ENCODE peak calls at places on chromosome 11, in six cellular contexts. P is T-cell, F is transverse colon, A is NCI-H2081 treated with DMSO at 0.1 percent for 48 hours, V is ovary, U is pancreas. C is an unnamed sample.

GRCh38 chr11:110425751-110426545 is 3.8 kb upstream of the FDX1 start:
- DNase-seq in U (no peak), P (no peak), A (no peak), F (no peak), V (no peak), C (peak)

GRCh38 chr11:36455658-36456111 is 54.4 kb downstream of the TRAF6 start:
- DNase-seq in P (no peak), U (peak), A (no peak), F (peak), V (peak), C (peak)

GRCh38 chr11:57798905-57799559 is 37.4 kb downstream of the CTNND1 start:
- DNase-seq in F (peak), A (no peak), U (peak), V (no peak), P (no peak), C (peak)

GRCh38 chr11:59173964-59174663 is 2.2 kb downstream of the DTX4 start:
- DNase-seq in P (no peak), F (peak), A (no peak), U (peak), V (peak), C (peak)

GRCh38 chr11:10478066-10478465 is 23.0 kb downstream of the AMPD3 start:
- DNase-seq in V (no peak), P (no peak), A (no peak), F (no peak), U (no peak), C (peak)

GRCh38 chr11:34840736-34841386 is 75.3 kb downstream of the APIP start:
- DNase-seq in U (peak), F (peak), V (no peak), P (peak), A (no peak), C (peak)

GRCh38 chr11:124863137-124863825 is 2.0 kb upstream of the ROBO3 start:
- DNase-seq in P (no peak), U (no peak), A (no peak), F (no peak), V (peak), C (peak)

GRCh38 chr11:105130189-105130813 is 9.3 kb downstream of the CARD18 start:
- DNase-seq in P (no peak), V (no peak), F (no peak), U (no peak), A (no peak), C (no peak)

GRCh38 chr11:93817426-93818348 is 32.7 kb downstream of the VSTM5 start:
- DNase-seq in U (no peak), V (no peak), A (no peak), P (no peak), F (no peak), C (peak)

GRCh38 chr11:9047986-9048522 is 43.3 kb downstream of the SCUBE2 start:
- DNase-seq in V (no peak), F (no peak), A (no peak), P (no peak), U (no peak), C (no peak)

GRCh38 chr11:59135648-59136461 is 6.8 kb upstream of the FAM111A start:
- DNase-seq in U (peak), P (peak), V (peak), F (peak), A (peak), C (peak)

GRCh38 chr11:111911563-111912401 is at the start of gene CRYAB:
- DNase-seq in P (no peak), V (peak), F (peak), U (peak), A (no peak), C (peak)

GRCh38 chr11:331332-332060 is 10.8 kb upstream of the IFITM3 start:
- DNase-seq in V (peak), P (no peak), A (no peak), F (no peak), U (no peak), C (no peak)

GRCh38 chr11:112219476-112220232 is 6.6 kb upstream of the PTS start:
- DNase-seq in F (peak), U (peak), V (peak), P (peak), A (peak), C (peak)

GRCh38 chr11:12496181-12497025 is 119.0 kb downstream of the PARVA start:
- DNase-seq in U (no peak), P (no peak), A (no peak), F (no peak), V (no peak), C (peak)

GRCh38 chr11:67024410-67024809 is 1.5 kb downstream of the SYT12 start:
- DNase-seq in U (no peak), P (peak), F (no peak), A (no peak), V (no peak), C (no peak)

GRCh38 chr11:35619754-35620640 is 1.7 kb downstream of the FJX1 start:
- DNase-seq in F (peak), A (no peak), P (no peak), V (peak), U (no peak), C (peak)

GRCh38 chr11:112334381-112334780 is 73.7 kb upstream of the PLET1 start:
- DNase-seq in P (no peak), A (no peak), F (no peak), V (no peak), U (no peak), C (no peak)

GRCh38 chr11:68584097-68584496 is 100.2 kb upstream of the GAL start:
- DNase-seq in A (no peak), U (no peak), F (peak), V (peak), P (peak), C (peak)

GRCh38 chr11:128692750-128693578 is 908 bp upstream of the FLI1 start:
- DNase-seq in A (no peak), P (no peak), U (no peak), F (peak), V (no peak), C (no peak)

GRCh38 chr11:9073826-9074225 is 17.6 kb downstream of the SCUBE2 start:
- DNase-seq in A (no peak), P (no peak), V (no peak), F (no peak), U (no peak), C (no peak)

GRCh38 chr11:119188887-119189286 is 3.6 kb downstream of the NHERF4 start:
- DNase-seq in V (no peak), F (no peak), A (no peak), U (no peak), P (no peak), C (no peak)

GRCh38 chr11:108732395-108732794 is 67.5 kb downstream of the DDX10 start:
- DNase-seq in P (no peak), F (no peak), V (no peak), A (peak), U (peak), C (no peak)

GRCh38 chr11:128148208-128148607 is 439.1 kb downstream of the ETS1 start:
- DNase-seq in A (no peak), V (no peak), F (no peak), U (no peak), P (no peak), C (no peak)

GRCh38 chr11:69922015-69922595 is 102.9 kb upstream of the FGF3 start:
- DNase-seq in P (no peak), F (no peak), A (no peak), U (no peak), V (no peak), C (no peak)

GRCh38 chr11:115961168-115962003 is 457.2 kb upstream of the CADM1 start:
- DNase-seq in V (no peak), F (no peak), A (peak), P (no peak), U (no peak), C (peak)

GRCh38 chr11:47378011-47378835 is at the start of gene SPI1:
- DNase-seq in U (no peak), P (peak), F (peak), A (no peak), V (no peak), C (no peak)

GRCh38 chr11:70644343-70645060 is 246.2 kb downstream of the CTTN start:
- DNase-seq in V (no peak), F (no peak), A (no peak), U (no peak), P (no peak), C (no peak)

GRCh38 chr11:47523491-47524199 is 29.3 kb downstream of the CELF1 start:
- DNase-seq in U (peak), P (peak), V (peak), A (no peak), F (no peak), C (peak)

GRCh38 chr11:87463486-87464102 is 425.9 kb downstream of the TMEM135 start:
- DNase-seq in F (no peak), V (no peak), P (no peak), U (no peak), A (peak), C (peak)

GRCh38 chr11:69704508-69705245 is 855 bp upstream of the FGF19 start:
- DNase-seq in A (no peak), P (no peak), V (no peak), F (no peak), U (no peak), C (no peak)

GRCh38 chr11:93370260-93370659 is 39.7 kb downstream of the DEUP1 start:
- DNase-seq in A (no peak), P (no peak), V (no peak), U (no peak), F (no peak), C (no peak)

GRCh38 chr11:2780850-2781412 is 81.1 kb upstream of the KCNQ1OT1 start:
- DNase-seq in U (no peak), F (peak), V (no peak), A (no peak), P (no peak), C (no peak)

GRCh38 chr11:112085822-112086421 is 634 bp downstream of the TIMM8B start:
- DNase-seq in P (no peak), A (no peak), U (no peak), F (peak), V (peak), C (peak)

GRCh38 chr11:12160680-12161079 is 50.3 kb downstream of the MICAL2 start:
- DNase-seq in A (no peak), F (no peak), U (no peak), P (no peak), V (peak), C (no peak)

GRCh38 chr11:12157241-12157661 is 46.9 kb downstream of the MICAL2 start:
- DNase-seq in P (no peak), A (no peak), U (no peak), V (peak), F (no peak), C (peak)

GRCh38 chr11:8247312-8247711 is 16.4 kb downstream of the LMO1 start:
- DNase-seq in F (peak), A (no peak), P (no peak), U (peak), V (no peak), C (no peak)

GRCh38 chr11:34825670-34826383 is 90.4 kb downstream of the APIP start:
- DNase-seq in A (no peak), U (peak), F (peak), P (no peak), V (no peak), C (no peak)

GRCh38 chr11:75311858-75312288 is 39.6 kb downstream of the ARRB1 start:
- DNase-seq in V (peak), P (no peak), U (no peak), A (no peak), F (peak), C (peak)

C was measured in LHCN-M2.